ENCODE peak calls at places on chromosome 3, in six cellular contexts. One of them, this sample, is unnamed.

GRCh38 chr3:191296041-191296541 is 33.1 kb upstream of the CCDC50 start:
- DNase-seq in vagina: no peak
- DNase-seq in transverse colon: peak; percentile 17
- DNase-seq in tibial nerve: no peak
- DNase-seq in Peyer's patch: peak; percentile 72
- DNase-seq in body of pancreas: no peak
- DNase-seq in this sample: no peak

GRCh38 chr3:147945968-147946519 is 536.9 kb downstream of the ZIC1 start:
- DNase-seq in body of pancreas: peak; percentile 53
- DNase-seq in transverse colon: peak; percentile 15
- DNase-seq in tibial nerve: peak; percentile 48
- DNase-seq in Peyer's patch: no peak
- DNase-seq in vagina: no peak
- DNase-seq in this sample: no peak

GRCh38 chr3:12301513-12301912 is 12.6 kb downstream of the PPARG start:
- DNase-seq in tibial nerve: no peak
- DNase-seq in vagina: no peak
- DNase-seq in body of pancreas: no peak
- DNase-seq in Peyer's patch: no peak
- DNase-seq in transverse colon: peak; percentile 39
- DNase-seq in this sample: no peak

GRCh38 chr3:67018105-67018788 is 20.1 kb downstream of the KBTBD8 start:
- DNase-seq in tibial nerve: no peak
- DNase-seq in transverse colon: peak; percentile 77
- DNase-seq in vagina: no peak
- DNase-seq in Peyer's patch: peak; percentile 76
- DNase-seq in body of pancreas: no peak
- DNase-seq in this sample: peak; percentile 91

GRCh38 chr3:161443921-161444457 is 52.6 kb upstream of the OTOL1 start:
- DNase-seq in vagina: no peak
- DNase-seq in tibial nerve: no peak
- DNase-seq in transverse colon: no peak
- DNase-seq in body of pancreas: no peak
- DNase-seq in Peyer's patch: no peak
- DNase-seq in this sample: no peak

GRCh38 chr3:139745831-139746230 is 68.1 kb upstream of the NMNAT3 start:
- DNase-seq in body of pancreas: no peak
- DNase-seq in vagina: no peak
- DNase-seq in Peyer's patch: no peak
- DNase-seq in tibial nerve: no peak
- DNase-seq in transverse colon: no peak
- DNase-seq in this sample: no peak

GRCh38 chr3:56858331-56858730 is 56.6 kb upstream of the ARHGEF3 start:
- DNase-seq in body of pancreas: no peak
- DNase-seq in transverse colon: no peak
- DNase-seq in tibial nerve: no peak
- DNase-seq in Peyer's patch: no peak
- DNase-seq in vagina: no peak
- DNase-seq in this sample: no peak

GRCh38 chr3:112297714-112298113 is 3.7 kb upstream of the SLC9C1 start:
- DNase-seq in transverse colon: no peak
- DNase-seq in vagina: no peak
- DNase-seq in tibial nerve: no peak
- DNase-seq in body of pancreas: no peak
- DNase-seq in Peyer's patch: no peak
- DNase-seq in this sample: no peak

GRCh38 chr3:187623285-187623814 is 46.8 kb downstream of the SST start:
- DNase-seq in Peyer's patch: no peak
- DNase-seq in transverse colon: no peak
- DNase-seq in body of pancreas: no peak
- DNase-seq in vagina: no peak
- DNase-seq in tibial nerve: no peak
- DNase-seq in this sample: no peak

GRCh38 chr3:194274424-194275085 is 76.6 kb downstream of the CPN2 start:
- DNase-seq in body of pancreas: peak; percentile 11
- DNase-seq in tibial nerve: no peak
- DNase-seq in transverse colon: no peak
- DNase-seq in vagina: no peak
- DNase-seq in Peyer's patch: no peak
- DNase-seq in this sample: no peak

DNA sequence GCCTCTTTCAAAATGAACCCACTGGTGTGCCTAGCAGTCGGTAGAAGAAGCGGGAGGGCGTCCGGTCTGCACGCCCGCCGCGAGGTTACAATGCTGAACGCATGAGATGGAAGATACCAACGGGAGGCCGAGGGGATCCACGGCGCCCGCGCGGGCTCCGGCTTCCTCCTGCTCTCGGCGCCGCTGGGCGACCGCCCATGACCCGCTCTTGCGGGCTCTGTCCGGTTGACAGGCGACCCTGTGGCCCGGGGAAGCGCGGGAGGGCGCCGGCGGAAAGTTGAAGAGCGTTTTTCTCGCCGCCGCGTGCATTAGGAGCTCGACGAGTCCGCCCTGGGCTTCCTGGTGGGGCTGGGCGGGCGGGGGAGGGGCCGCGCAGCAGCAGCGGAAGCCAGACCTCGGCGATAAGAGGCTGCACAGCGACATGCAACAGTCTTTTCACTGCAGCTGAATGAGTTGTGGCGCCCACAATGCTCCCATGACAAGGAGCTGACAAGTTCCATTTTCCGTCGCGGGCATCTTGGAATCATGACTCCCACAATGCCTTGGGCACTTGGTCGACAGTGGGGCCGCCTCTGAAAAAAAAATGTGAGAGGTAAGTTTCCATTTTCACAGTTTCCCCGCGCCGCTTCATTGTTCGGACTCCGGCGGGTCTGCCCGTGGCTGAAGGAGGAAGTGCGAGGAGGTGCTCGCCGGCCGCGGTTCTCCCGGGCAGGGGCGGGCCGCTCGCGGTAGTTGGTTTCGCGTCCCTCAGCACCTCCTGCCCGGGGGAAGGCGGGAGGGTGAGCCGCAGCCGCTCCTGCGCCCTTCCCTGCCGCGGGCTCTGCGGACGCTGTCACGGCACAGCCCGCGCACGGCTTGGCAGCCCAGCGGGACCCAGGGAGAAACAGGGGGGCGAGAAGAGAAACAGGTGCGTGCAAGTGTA is at the start of gene MBNL1:
- DNase-seq in vagina: no peak
- DNase-seq in Peyer's patch: peak; percentile 96
- DNase-seq in transverse colon: peak; percentile 89
- DNase-seq in tibial nerve: peak; percentile 82
- DNase-seq in body of pancreas: peak; percentile 78
- DNase-seq in this sample: peak; percentile 95
- TF ChIP-seq POLR2A in vagina: peak; percentile 51
- TF ChIP-seq POLR2A in Peyer's patch: peak; percentile 70
- TF ChIP-seq POLR2A in transverse colon: peak; percentile 81
- TF ChIP-seq POLR2A in tibial nerve: peak; percentile 57
- TF ChIP-seq POLR2A in body of pancreas: peak; percentile 84
- TF ChIP-seq POLR2A in this sample: peak; percentile 79

GRCh38 chr3:134249935-134250716 is 533 bp downstream of the RYK start:
- DNase-seq in body of pancreas: peak; percentile 63
- DNase-seq in transverse colon: peak; percentile 76
- DNase-seq in vagina: no peak
- DNase-seq in tibial nerve: peak; percentile 13
- DNase-seq in Peyer's patch: peak; percentile 79
- DNase-seq in this sample: peak; percentile 71
- TF ChIP-seq POLR2A in body of pancreas: no peak
- TF ChIP-seq POLR2A in transverse colon: no peak
- TF ChIP-seq POLR2A in vagina: no peak
- TF ChIP-seq POLR2A in tibial nerve: no peak
- TF ChIP-seq POLR2A in Peyer's patch: no peak
- TF ChIP-seq POLR2A in this sample: no peak

DNA sequence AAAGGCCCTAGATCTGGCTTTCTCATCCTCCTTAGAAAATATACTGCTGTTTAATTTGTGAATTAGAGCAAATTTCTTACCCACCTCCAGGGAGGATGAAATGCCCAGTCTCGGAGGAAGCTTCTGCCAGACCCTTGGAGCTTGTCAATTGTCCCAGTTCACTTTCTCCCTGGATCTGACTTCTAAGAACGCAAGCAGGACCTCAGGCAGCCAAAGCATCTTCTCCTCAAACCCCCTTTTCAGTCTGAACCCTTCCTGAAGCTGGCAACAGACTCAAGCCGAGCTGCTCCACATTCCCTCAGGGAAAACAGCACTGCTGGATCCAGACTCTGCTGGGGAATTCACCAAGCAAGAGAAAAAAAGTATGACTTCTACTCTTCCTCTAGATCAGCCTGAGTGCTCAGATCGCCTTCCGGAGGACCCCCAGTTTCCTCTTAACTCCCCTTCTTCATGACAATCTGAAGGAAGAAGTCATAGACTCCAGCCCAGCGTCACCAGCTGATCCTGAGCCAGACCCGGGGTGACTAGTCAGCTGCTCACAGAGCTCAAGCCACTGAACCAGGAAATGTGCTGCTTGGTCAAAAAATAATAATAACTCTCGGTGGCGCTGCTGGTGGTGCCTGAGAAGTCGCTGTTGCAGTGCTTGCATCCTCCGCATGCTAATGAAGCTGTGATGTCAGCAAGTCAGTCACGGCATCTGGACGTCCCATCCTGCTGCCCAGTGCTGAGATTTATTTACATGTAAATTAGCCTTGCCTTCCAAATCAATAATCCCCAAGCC is at the start of gene PRICKLE2:
- DNase-seq in body of pancreas: peak; percentile 69
- DNase-seq in transverse colon: peak; percentile 57
- DNase-seq in Peyer's patch: peak; percentile 70
- DNase-seq in vagina: no peak
- DNase-seq in tibial nerve: peak; percentile 78
- DNase-seq in this sample: no peak
- TF ChIP-seq POLR2A in body of pancreas: peak; percentile 42
- TF ChIP-seq POLR2A in transverse colon: no peak
- TF ChIP-seq POLR2A in Peyer's patch: no peak
- TF ChIP-seq POLR2A in vagina: no peak
- TF ChIP-seq POLR2A in tibial nerve: peak; percentile 35
- TF ChIP-seq POLR2A in this sample: no peak

DNA sequence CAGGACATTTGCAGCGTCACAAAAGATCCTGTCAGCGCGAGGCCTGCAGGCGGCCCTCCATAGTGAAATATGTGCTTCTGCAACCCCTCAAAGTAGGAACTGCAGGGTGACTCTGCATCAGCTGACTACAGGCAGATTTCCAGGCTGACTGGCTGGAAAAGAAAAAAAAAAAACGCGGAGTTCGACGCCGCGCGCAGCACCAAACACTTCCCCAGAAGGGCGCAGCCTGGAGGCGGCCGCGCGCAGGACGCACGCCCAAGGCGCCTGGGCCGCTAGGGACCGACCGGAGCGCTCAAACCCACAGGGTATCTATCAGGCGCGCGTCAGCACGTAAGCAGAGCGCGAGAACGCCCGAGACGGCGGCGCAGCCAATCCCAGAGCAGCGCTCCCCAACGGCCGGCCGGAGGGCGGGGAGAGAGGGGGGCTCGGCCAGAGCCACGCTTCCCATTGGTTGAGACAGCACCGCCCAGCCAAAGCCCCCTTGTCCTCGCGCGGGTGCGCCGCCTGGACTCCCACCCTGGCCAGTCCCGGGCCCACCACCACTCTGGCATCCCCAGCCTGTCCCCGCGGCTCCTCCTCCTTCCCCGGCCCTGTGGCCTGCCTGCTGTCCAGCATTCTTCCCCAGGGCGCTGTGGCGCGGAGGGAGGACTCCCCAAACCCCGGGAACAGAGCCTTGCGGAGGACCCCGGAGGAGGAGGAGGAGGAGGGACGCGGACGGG is 1.0 kb downstream of the BDH1 start:
- DNase-seq in transverse colon: peak; percentile 97
- DNase-seq in tibial nerve: peak; percentile 84
- DNase-seq in vagina: no peak
- DNase-seq in body of pancreas: peak; percentile 94
- DNase-seq in Peyer's patch: peak; percentile 98
- DNase-seq in this sample: peak; percentile 97
- TF ChIP-seq POLR2A in transverse colon: peak; percentile 87
- TF ChIP-seq POLR2A in tibial nerve: peak; percentile 14
- TF ChIP-seq POLR2A in vagina: no peak
- TF ChIP-seq POLR2A in body of pancreas: peak; percentile 60
- TF ChIP-seq POLR2A in Peyer's patch: peak; percentile 49
- TF ChIP-seq POLR2A in this sample: peak; percentile 81

GRCh38 chr3:122903171-122903570 is 108.3 kb downstream of the SLC49A4 start:
- DNase-seq in tibial nerve: no peak
- DNase-seq in transverse colon: no peak
- DNase-seq in Peyer's patch: no peak
- DNase-seq in vagina: no peak
- DNase-seq in body of pancreas: no peak
- DNase-seq in this sample: no peak

GRCh38 chr3:122893754-122894668 is 99.1 kb downstream of the SLC49A4 start:
- DNase-seq in tibial nerve: no peak
- DNase-seq in Peyer's patch: no peak
- DNase-seq in vagina: no peak
- DNase-seq in body of pancreas: no peak
- DNase-seq in transverse colon: no peak
- DNase-seq in this sample: no peak

GRCh38 chr3:122902326-122902725 is 107.5 kb downstream of the SLC49A4 start:
- DNase-seq in vagina: no peak
- DNase-seq in tibial nerve: no peak
- DNase-seq in body of pancreas: no peak
- DNase-seq in Peyer's patch: no peak
- DNase-seq in transverse colon: no peak
- DNase-seq in this sample: no peak

GRCh38 chr3:122893282-122893681 is 98.4 kb downstream of the SLC49A4 start:
- DNase-seq in body of pancreas: no peak
- DNase-seq in vagina: no peak
- DNase-seq in transverse colon: no peak
- DNase-seq in Peyer's patch: no peak
- DNase-seq in tibial nerve: no peak
- DNase-seq in this sample: no peak

GRCh38 chr3:122898298-122898697 is 103.4 kb downstream of the SLC49A4 start:
- DNase-seq in Peyer's patch: no peak
- DNase-seq in vagina: no peak
- DNase-seq in body of pancreas: no peak
- DNase-seq in transverse colon: no peak
- DNase-seq in tibial nerve: no peak
- DNase-seq in this sample: no peak
- TF ChIP-seq POLR2A in Peyer's patch: no peak
- TF ChIP-seq POLR2A in vagina: no peak
- TF ChIP-seq POLR2A in body of pancreas: no peak
- TF ChIP-seq POLR2A in transverse colon: no peak
- TF ChIP-seq POLR2A in tibial nerve: no peak
- TF ChIP-seq POLR2A in this sample: no peak